ENCODE peak calls at places on chromosomes 5 and 9, in four cellular contexts. One of them, this sample, is unnamed.

GRCh38 chr5:3030511-3031165 is 279.2 kb upstream of the IRX2 start:
- DNase-seq in GM23338: no peak
- DNase-seq in HFF-Myc: no peak
- DNase-seq in GM06990: no peak
- DNase-seq in this sample: no peak

GRCh38 chr5:180352116-180352975 is 790 bp downstream of the GFPT2 start:
- DNase-seq in GM23338: peak; percentile 43
- DNase-seq in HFF-Myc: no peak
- DNase-seq in GM06990: no peak
- DNase-seq in this sample: no peak

GRCh38 chr9:130232899-130233586 is 32.5 kb upstream of the HMCN2 start:
- DNase-seq in GM06990: no peak
- DNase-seq in HFF-Myc: no peak
- DNase-seq in GM23338: peak; percentile 30
- DNase-seq in this sample: no peak

GRCh38 chr9:128106181-128106939 is 21.2 kb downstream of the PTGES2 start:
- DNase-seq in GM23338: no peak
- DNase-seq in HFF-Myc: no peak
- DNase-seq in GM06990: no peak
- DNase-seq in this sample: no peak

GRCh38 chr9:121735065-121735791 is 83.8 kb downstream of the DAB2IP start:
- DNase-seq in HFF-Myc: peak; percentile 51
- DNase-seq in GM23338: peak; percentile 86
- DNase-seq in GM06990: peak; percentile 26
- DNase-seq in this sample: no peak

GRCh38 chr9:115212832-115213231 is 94.9 kb upstream of the TNC start:
- DNase-seq in HFF-Myc: no peak
- DNase-seq in GM06990: no peak
- DNase-seq in GM23338: no peak
- DNase-seq in this sample: no peak

GRCh38 chr9:124940521-124940893 is 376 bp downstream of the GOLGA1 start:
- DNase-seq in GM06990: no peak
- DNase-seq in HFF-Myc: no peak
- DNase-seq in GM23338: no peak
- DNase-seq in this sample: no peak

GRCh38 chr5:78634634-78635033 is 13.9 kb downstream of the LHFPL2 start:
- DNase-seq in GM06990: no peak
- DNase-seq in GM23338: no peak
- DNase-seq in HFF-Myc: no peak
- DNase-seq in this sample: no peak

GRCh38 chr9:4750021-4750673 is 9.1 kb upstream of the AK3 start:
- DNase-seq in GM23338: peak; percentile 71
- DNase-seq in GM06990: no peak
- DNase-seq in HFF-Myc: no peak
- DNase-seq in this sample: no peak

GRCh38 chr9:97895695-97896332 is 26.5 kb downstream of the TRMO start:
- DNase-seq in GM06990: no peak
- DNase-seq in HFF-Myc: no peak
- DNase-seq in GM23338: peak; percentile 83
- DNase-seq in this sample: no peak
- TF ChIP-seq CTCF in GM06990: peak; percentile 11
- TF ChIP-seq CTCF in HFF-Myc: peak; percentile 21
- TF ChIP-seq CTCF in GM23338: peak; percentile 43
- TF ChIP-seq CTCF in this sample: peak; percentile 35

GRCh38 chr9:69971643-69972449 is 71.8 kb upstream of the MAMDC2 start:
- DNase-seq in GM06990: no peak
- DNase-seq in GM23338: peak; percentile 87
- DNase-seq in HFF-Myc: peak; percentile 50
- DNase-seq in this sample: peak; percentile 12
- H3K4me3 ChIP-seq in GM06990: no peak overlapping the region
- H3K4me3 ChIP-seq in GM23338: no peak overlapping the region
- H3K4me3 ChIP-seq in HFF-Myc: no peak overlapping the region
- H3K4me3 ChIP-seq in this sample: no peak overlapping the region

GRCh38 chr5:134524826-134525686 is at the start of gene JADE2:
- DNase-seq in HFF-Myc: no peak
- DNase-seq in GM06990: peak; percentile 87
- DNase-seq in GM23338: peak; percentile 80
- DNase-seq in this sample: no peak
- TF ChIP-seq CTCF in HFF-Myc: no peak
- TF ChIP-seq CTCF in GM06990: no peak
- TF ChIP-seq CTCF in GM23338: no peak
- TF ChIP-seq CTCF in this sample: no peak

GRCh38 chr9:106697390-106697789 is 165.6 kb upstream of the ZNF462 start:
- DNase-seq in HFF-Myc: no peak
- DNase-seq in GM06990: no peak
- DNase-seq in GM23338: peak; percentile 5
- DNase-seq in this sample: no peak
- H3K4me3 ChIP-seq in HFF-Myc: no peak overlapping the region
- H3K4me3 ChIP-seq in GM06990: no peak overlapping the region
- H3K4me3 ChIP-seq in GM23338: no peak overlapping the region
- H3K4me3 ChIP-seq in this sample: no peak overlapping the region

DNA sequence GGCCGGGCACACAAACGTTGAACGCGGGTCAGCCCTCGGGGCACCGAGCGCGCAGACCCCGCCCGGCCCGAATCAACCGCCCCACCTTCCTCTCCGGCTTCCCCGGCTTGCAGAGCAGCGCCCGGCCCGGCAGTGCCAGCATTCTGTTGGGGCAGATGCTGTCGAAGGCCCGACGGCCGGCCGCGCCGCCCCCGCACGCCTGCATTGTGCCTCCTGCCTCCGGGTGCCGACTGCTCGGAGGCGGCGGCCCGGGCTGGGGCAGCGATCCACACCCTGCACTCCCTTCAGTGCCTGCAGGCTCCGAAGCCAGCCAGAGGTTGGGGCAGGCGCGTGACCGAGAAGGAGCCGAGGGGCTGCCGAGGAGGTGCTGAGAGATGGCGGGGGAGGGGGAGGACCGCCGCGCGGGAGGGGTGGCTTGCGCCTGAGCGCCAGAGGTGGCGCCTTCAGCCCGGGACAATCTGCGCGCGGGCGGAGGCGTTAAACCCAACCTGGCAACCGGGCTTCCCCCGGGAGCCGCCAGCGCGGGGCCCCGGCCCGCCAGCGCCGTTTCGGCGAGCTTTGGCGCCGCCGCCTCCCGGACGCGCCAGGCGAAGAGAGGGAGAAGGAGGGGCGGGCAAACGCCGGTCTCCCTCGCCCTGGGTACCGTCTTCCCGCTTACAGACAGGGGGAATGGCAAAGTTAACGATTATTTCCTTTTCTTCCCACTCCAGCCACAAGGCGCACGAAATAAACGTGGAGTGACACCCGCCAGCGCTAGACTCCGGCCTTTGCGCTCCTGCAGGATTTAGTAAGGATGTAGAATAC is at the start of gene MCIDAS:
- DNase-seq in GM06990: peak; percentile 66
- DNase-seq in GM23338: peak; percentile 89
- DNase-seq in HFF-Myc: no peak
- DNase-seq in this sample: no peak
- TF ChIP-seq CTCF in GM06990: peak; percentile 31
- TF ChIP-seq CTCF in GM23338: no peak
- TF ChIP-seq CTCF in HFF-Myc: no peak
- TF ChIP-seq CTCF in this sample: peak; percentile 15

GRCh38 chr5:133715622-133716021 is 103.3 kb upstream of the FSTL4 start:
- DNase-seq in HFF-Myc: no peak
- DNase-seq in GM23338: no peak
- DNase-seq in GM06990: no peak
- DNase-seq in this sample: no peak

GRCh38 chr5:133714161-133714915 is 102.0 kb upstream of the FSTL4 start:
- DNase-seq in HFF-Myc: no peak
- DNase-seq in GM23338: no peak
- DNase-seq in GM06990: no peak
- DNase-seq in this sample: no peak

GRCh38 chr5:133713746-133714145 is 101.4 kb upstream of the FSTL4 start:
- DNase-seq in GM06990: no peak
- DNase-seq in HFF-Myc: no peak
- DNase-seq in GM23338: no peak
- DNase-seq in this sample: no peak

GRCh38 chr5:133713209-133713608 is 100.9 kb upstream of the FSTL4 start:
- DNase-seq in GM06990: no peak
- DNase-seq in HFF-Myc: no peak
- DNase-seq in GM23338: no peak
- DNase-seq in this sample: no peak

GRCh38 chr5:133712562-133712961 is 100.2 kb upstream of the FSTL4 start:
- DNase-seq in HFF-Myc: no peak
- DNase-seq in GM23338: no peak
- DNase-seq in GM06990: no peak
- DNase-seq in this sample: no peak
- H3K4me3 ChIP-seq in HFF-Myc: no peak overlapping the region
- H3K4me3 ChIP-seq in GM23338: no peak overlapping the region
- H3K4me3 ChIP-seq in GM06990: no peak overlapping the region
- H3K4me3 ChIP-seq in this sample: no peak overlapping the region

GRCh38 chr9:6484210-6484609 is 71.2 kb downstream of the UHRF2 start:
- DNase-seq in GM23338: no peak
- DNase-seq in GM06990: no peak
- DNase-seq in HFF-Myc: no peak
- DNase-seq in this sample: no peak

GRCh38 chr9:6490863-6491262 is 77.9 kb downstream of the UHRF2 start:
- DNase-seq in GM06990: no peak
- DNase-seq in GM23338: no peak
- DNase-seq in HFF-Myc: no peak
- DNase-seq in this sample: no peak

GRCh38 chr9:6489099-6489498 is 76.1 kb downstream of the UHRF2 start:
- DNase-seq in HFF-Myc: no peak
- DNase-seq in GM06990: no peak
- DNase-seq in GM23338: no peak
- DNase-seq in this sample: no peak

DNA sequence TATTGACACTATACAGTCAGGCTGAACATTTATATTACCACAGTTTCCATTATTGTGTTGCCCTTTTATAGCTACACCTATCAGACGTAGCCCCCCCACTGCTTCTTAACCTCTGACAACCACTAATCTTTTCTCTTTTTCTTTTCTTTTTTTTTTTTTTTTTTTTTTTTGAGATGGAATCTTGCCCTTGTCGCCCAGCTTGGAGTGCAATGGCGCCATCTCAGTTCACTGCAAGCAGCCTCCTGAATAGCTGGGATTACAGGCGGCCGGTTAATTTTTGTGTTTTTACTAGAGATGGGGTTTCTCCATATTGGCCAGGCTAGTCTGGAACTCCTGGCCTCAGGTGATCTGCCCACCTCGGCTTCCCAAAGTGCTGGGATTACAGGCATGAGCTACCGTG is 75.4 kb downstream of the UHRF2 start:
- DNase-seq in GM06990: no peak
- DNase-seq in GM23338: peak; percentile 65
- DNase-seq in HFF-Myc: no peak
- DNase-seq in this sample: no peak
- TF ChIP-seq CTCF in GM06990: no peak
- TF ChIP-seq CTCF in GM23338: peak; percentile 36
- TF ChIP-seq CTCF in HFF-Myc: peak; percentile 7
- TF ChIP-seq CTCF in this sample: no peak

GRCh38 chr5:134873494-134873893 is 677 bp upstream of the TXNDC15 start:
- DNase-seq in HFF-Myc: no peak
- DNase-seq in GM06990: no peak
- DNase-seq in GM23338: peak; percentile 38
- DNase-seq in this sample: no peak
- H3K4me3 ChIP-seq in HFF-Myc: peak overlapping the region; percentile 72
- H3K4me3 ChIP-seq in GM06990: peak overlapping the region; percentile 77
- H3K4me3 ChIP-seq in GM23338: peak overlapping the region; percentile 95
- H3K4me3 ChIP-seq in this sample: peak overlapping the region; percentile 87